ENCODE peak calls at places on chromosomes 2 and 18, in five cellular contexts. Q is fibroblast of lung, Z is PC-3, H is mesenchymal stem cell, A is IMR-90. Y is an unnamed sample.

GRCh38 chr18:27954226-27954625 is 222.7 kb downstream of the CDH2 start:
- DNase-seq in Z (peak; percentile 13), A (peak; percentile 89), H (peak; percentile 59), Q (peak; percentile 86), Y (no peak)

GRCh38 chr18:9737814-9738160 is 29.7 kb downstream of the RAB31 start:
- DNase-seq in H (no peak), Q (no peak), A (no peak), Z (peak; percentile 56), Y (peak; percentile 24)

GRCh38 chr18:41144444-41144843 is 810.6 kb upstream of the PIK3C3 start:
- DNase-seq in A (peak; percentile 82), H (peak; percentile 80), Q (peak; percentile 76), Z (no peak), Y (no peak)

GRCh38 chr2:226985227-226985946 is 149.5 kb downstream of the RHBDD1 start:
- DNase-seq in Z (peak; percentile 75), Q (peak; percentile 92), H (peak; percentile 84), A (peak; percentile 83), Y (peak; percentile 79)

GRCh38 chr2:21326152-21326551 is 202.4 kb downstream of the TDRD15 start:
- DNase-seq in Z (no peak), H (peak; percentile 13), Q (no peak), A (peak; percentile 2), Y (no peak)

GRCh38 chr2:26805241-26805676 is 19.4 kb downstream of the CENPA start:
- DNase-seq in A (peak; percentile 87), H (peak; percentile 88), Q (peak; percentile 57), Z (peak; percentile 95), Y (no peak)

GRCh38 chr2:189175869-189176431 is 3.6 kb downstream of the COL5A2 start:
- DNase-seq in A (no peak), Q (peak; percentile 45), Z (no peak), H (no peak), Y (no peak)

GRCh38 chr18:5963267-5963666 is 67.9 kb upstream of the TMEM200C start:
- DNase-seq in H (no peak), Q (no peak), Z (no peak), A (no peak), Y (no peak)

GRCh38 chr2:222451270-222451674 is 26.9 kb downstream of the SGPP2 start:
- DNase-seq in H (peak; percentile 60), Z (no peak), A (no peak), Q (peak; percentile 34), Y (no peak)

GRCh38 chr18:75377975-75378673 is 49.4 kb downstream of the SMIM21 start:
- DNase-seq in Z (no peak), H (no peak), A (no peak), Q (no peak), Y (no peak)

GRCh38 chr2:188519133-188519532 is 227.5 kb downstream of the GULP1 start:
- DNase-seq in Z (peak; percentile 41), Q (peak; percentile 70), H (no peak), A (peak; percentile 70), Y (no peak)

GRCh38 chr2:241156997-241157441 is 6.8 kb downstream of the PPP1R7 start:
- DNase-seq in Q (no peak), A (no peak), H (no peak), Z (no peak), Y (no peak)

GRCh38 chr2:234879671-234880455 is 72.0 kb upstream of the SH3BP4 start:
- DNase-seq in Q (peak; percentile 91), A (peak; percentile 97), Z (peak; percentile 17), H (peak; percentile 65), Y (no peak)

GRCh38 chr2:36559221-36559942 is 38.6 kb downstream of the FEZ2 start:
- DNase-seq in H (no peak), A (no peak), Q (no peak), Z (no peak), Y (no peak)

GRCh38 chr2:238231251-238231793 is 8.5 kb downstream of the HES6 start:
- DNase-seq in Z (no peak), A (peak; percentile 44), H (peak; percentile 81), Q (peak; percentile 67), Y (no peak)

GRCh38 chr2:85974395-85974794 is 85.6 kb upstream of the ST3GAL5 start:
- DNase-seq in A (no peak), Q (peak; percentile 15), Z (no peak), H (no peak), Y (no peak)

GRCh38 chr2:515728-516127 is 161.5 kb downstream of the TMEM18 start:
- DNase-seq in H (no peak), Z (no peak), Q (no peak), A (no peak), Y (no peak)

GRCh38 chr2:97707428-97708380 is 5.7 kb upstream of the ZAP70 start:
- DNase-seq in Q (no peak), H (no peak), Z (no peak), A (no peak), Y (peak; percentile 47)

GRCh38 chr2:216388046-216388884 is 16.0 kb upstream of the MARCHF4 start:
- DNase-seq in H (no peak), Z (no peak), Q (no peak), A (no peak), Y (no peak)

GRCh38 chr2:79393806-79394484 is 118.9 kb upstream of the CTNNA2 start:
- DNase-seq in Z (no peak), H (peak; percentile 3), A (no peak), Q (peak; percentile 10), Y (no peak)

GRCh38 chr2:127897531-127898187 is 11.9 kb upstream of the AMMECR1L start:
- DNase-seq in A (no peak), Z (no peak), H (no peak), Q (no peak), Y (no peak)

GRCh38 chr2:20156826-20157605 is 67.9 kb downstream of the SDC1 start:
- DNase-seq in A (no peak), Q (no peak), H (no peak), Z (no peak), Y (peak; percentile 87)

GRCh38 chr2:127953128-127953718 is 67.5 kb upstream of the AMMECR1L start:
- DNase-seq in H (no peak), Z (no peak), Q (peak; percentile 80), A (peak; percentile 61), Y (no peak)

GRCh38 chr2:129193961-129194360 is 785.5 kb upstream of the RAB6C start:
- DNase-seq in Q (no peak), A (no peak), H (no peak), Z (no peak), Y (peak; percentile 49)

GRCh38 chr18:56124186-56124585 is 514.2 kb downstream of the TXNL1 start:
- DNase-seq in Q (peak; percentile 28), A (peak; percentile 90), H (no peak), Z (peak; percentile 69), Y (no peak)

GRCh38 chr2:113011108-113011507 is 5.8 kb downstream of the IL36A start:
- DNase-seq in Z (no peak), H (no peak), Q (no peak), A (no peak), Y (no peak)

GRCh38 chr2:216012133-216012829 is 1.1 kb downstream of the MREG start:
- DNase-seq in A (no peak), Q (no peak), H (peak; percentile 40), Z (peak; percentile 77), Y (no peak)

GRCh38 chr2:143692162-143692561 is 562.9 kb downstream of the ARHGAP15 start:
- DNase-seq in Z (no peak), Q (no peak), A (no peak), H (no peak), Y (no peak)

GRCh38 chr2:28661589-28662001 is 90.0 kb upstream of the PPP1CB start:
- DNase-seq in Q (peak; percentile 93), H (peak; percentile 89), Z (peak; percentile 84), A (peak; percentile 88), Y (no peak)

GRCh38 chr18:25592804-25593360 is 240.9 kb upstream of the ZNF521 start:
- DNase-seq in Z (no peak), Q (no peak), A (no peak), H (no peak), Y (no peak)

GRCh38 chr18:74124642-74125041 is 23.0 kb downstream of the FBXO15 start:
- DNase-seq in A (no peak), Q (no peak), H (no peak), Z (no peak), Y (no peak)

DNA sequence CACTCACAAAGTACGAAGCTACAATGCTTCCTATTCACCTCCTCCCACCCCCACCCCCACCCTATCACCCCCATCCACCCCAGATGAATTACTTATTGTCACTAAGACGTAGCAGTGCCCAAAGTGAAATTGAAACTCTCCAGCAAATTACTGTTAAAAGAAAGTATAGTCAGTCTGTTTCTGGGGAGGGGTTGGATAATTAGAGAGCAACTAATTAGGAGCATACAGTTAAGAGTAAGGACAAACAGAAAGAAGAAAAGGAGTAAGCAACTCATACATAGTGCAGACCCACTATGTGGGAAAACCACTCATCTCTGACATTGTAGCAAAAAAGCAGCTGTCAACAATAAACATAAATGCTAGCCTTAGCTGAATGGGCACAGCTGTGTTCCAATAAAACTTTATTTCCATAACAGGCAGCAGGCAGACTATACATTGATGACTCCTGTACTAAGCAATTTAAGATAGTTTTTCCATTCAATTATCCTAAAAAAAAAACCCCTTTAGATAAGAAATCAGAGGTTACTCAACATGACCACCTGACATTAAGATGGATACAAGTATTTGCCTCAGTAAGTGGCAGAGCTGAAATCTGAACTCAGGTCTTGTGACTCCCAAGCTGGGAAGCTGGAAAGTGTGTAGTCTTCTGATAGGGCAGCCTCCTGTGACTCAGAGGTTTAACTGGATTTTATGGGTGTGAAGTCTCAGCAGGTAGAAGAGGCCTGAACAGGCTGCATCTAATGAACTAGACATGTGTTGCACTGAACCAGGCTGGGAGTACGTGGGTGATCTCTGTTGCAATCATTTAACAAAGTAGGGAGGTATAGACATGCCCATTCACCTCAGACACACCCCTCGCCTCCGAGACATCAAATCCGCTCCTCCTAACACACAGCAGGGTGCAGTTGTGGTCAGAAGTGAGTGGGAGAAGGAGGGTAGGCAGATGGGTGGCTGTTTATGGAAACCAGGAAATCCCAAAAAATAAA is 171.8 kb upstream of the KLF7 start:
- DNase-seq in A (peak; percentile 63), Q (peak; percentile 34), H (peak; percentile 70), Z (peak; percentile 50), Y (no peak)
- H3K4me2 ChIP-seq in A (no peak overlapping the region), Q (no peak overlapping the region), H (no peak overlapping the region), Z (no peak overlapping the region), Y (no peak overlapping the region)

DNA sequence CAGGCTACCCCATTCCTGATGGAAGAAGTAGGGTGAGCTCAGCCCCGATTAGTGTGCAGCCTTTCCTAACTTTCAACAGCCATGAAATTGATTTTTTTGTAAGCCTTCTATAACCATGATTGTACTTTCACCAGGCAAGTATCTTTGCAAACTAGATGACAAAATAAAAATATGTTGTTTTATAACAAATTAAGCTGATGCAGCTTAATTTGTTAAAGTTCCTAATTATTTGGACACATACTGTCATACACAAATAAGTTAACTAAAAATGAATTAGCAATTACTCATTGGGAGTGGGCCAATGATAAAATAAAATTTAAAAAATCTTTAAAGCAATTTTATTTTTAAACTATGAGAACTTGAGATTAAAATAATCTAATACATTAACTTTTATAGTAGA is 113.1 kb upstream of the FANCL start:
- DNase-seq in Q (no peak), H (no peak), Z (no peak), A (no peak), Y (no peak)
- H3K4me2 ChIP-seq in Q (no peak overlapping the region), H (no peak overlapping the region), Z (no peak overlapping the region), A (no peak overlapping the region), Y (no peak overlapping the region)

GRCh38 chr2:10307561-10308156 is 5.0 kb downstream of the HPCAL1 start:
- DNase-seq in Z (no peak), A (no peak), H (no peak), Q (no peak), Y (no peak)
- H3K4me2 ChIP-seq in Z (no peak overlapping the region), A (no peak overlapping the region), H (no peak overlapping the region), Q (no peak overlapping the region), Y (no peak overlapping the region)

DNA sequence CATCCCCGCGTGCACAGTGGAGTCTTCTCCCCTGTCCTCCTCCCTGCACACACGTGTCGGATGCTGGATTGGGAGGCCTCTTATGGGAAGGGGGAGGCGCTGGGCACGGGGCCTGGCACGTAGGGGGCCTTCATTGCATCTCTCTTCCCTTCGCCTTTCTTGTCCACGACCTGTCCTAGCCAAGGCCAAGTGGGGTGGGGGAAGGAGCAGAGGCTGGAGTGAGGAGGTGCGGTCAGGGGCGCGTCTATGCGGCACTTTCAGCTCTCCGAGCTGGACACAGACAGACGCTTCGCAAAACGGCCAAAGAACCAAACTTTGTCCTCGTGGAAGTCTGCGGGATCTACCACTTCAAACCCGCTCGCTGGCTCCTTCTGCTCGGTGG is 13.4 kb downstream of the ALPG start:
- DNase-seq in A (no peak), Q (no peak), H (peak; percentile 2), Z (no peak), Y (no peak)
- H3K4me2 ChIP-seq in A (no peak overlapping the region), Q (no peak overlapping the region), H (no peak overlapping the region), Z (peak overlapping the region; percentile 91), Y (no peak overlapping the region)

Y was measured in Karpas-422.